ENCODE peak calls at places on chromosomes 4 and X, in four cellular contexts. H, E, F and T are unnamed samples.
A peak's percentile ranks its signal among the peaks of the same experiment; 100 is the strongest.

GRCh38 chrX:133414399-133415275 is 652 bp downstream of the GPC4 start:
- DNase-seq in H (peak; percentile 82), E (no peak), F (peak; percentile 41), T (peak; percentile 92)

GRCh38 chr4:119113033-119113655 is 22.5 kb upstream of the MYOZ2 start:
- DNase-seq in H (no peak), E (peak; percentile 94), F (no peak), T (no peak)

GRCh38 chrX:153861733-153862300 is 24.2 kb downstream of the L1CAM start:
- DNase-seq in H (no peak), E (no peak), F (no peak), T (no peak)

GRCh38 chrX:66046612-66047235 is 6.8 kb upstream of the VSIG4 start:
- DNase-seq in H (no peak), E (no peak), F (no peak), T (no peak)

GRCh38 chr4:38526412-38526811 is 137.6 kb upstream of the KLF3 start:
- DNase-seq in H (no peak), E (no peak), F (no peak), T (no peak)

GRCh38 chr4:109945056-109945455 is 32.4 kb downstream of the EGF start:
- DNase-seq in H (no peak), E (no peak), F (no peak), T (no peak)

GRCh38 chr4:52096048-52096447 is 44.9 kb downstream of the SPATA18 start:
- DNase-seq in H (no peak), E (peak; percentile 48), F (no peak), T (no peak)

GRCh38 chr4:120509222-120509621 is 413.3 kb downstream of the PRDM5 start:
- DNase-seq in H (no peak), E (no peak), F (no peak), T (no peak)

GRCh38 chrX:47030339-47030738 is 47.9 kb upstream of the RGN start:
- DNase-seq in H (no peak), E (peak; percentile 84), F (no peak), T (no peak)

GRCh38 chrX:140526138-140526537 is 21.3 kb upstream of the SOX3 start:
- DNase-seq in H (no peak), E (no peak), F (no peak), T (no peak)
- TF ChIP-seq CTCF in H (no peak), E (no peak), F (no peak), T (peak; percentile 10)

DNA sequence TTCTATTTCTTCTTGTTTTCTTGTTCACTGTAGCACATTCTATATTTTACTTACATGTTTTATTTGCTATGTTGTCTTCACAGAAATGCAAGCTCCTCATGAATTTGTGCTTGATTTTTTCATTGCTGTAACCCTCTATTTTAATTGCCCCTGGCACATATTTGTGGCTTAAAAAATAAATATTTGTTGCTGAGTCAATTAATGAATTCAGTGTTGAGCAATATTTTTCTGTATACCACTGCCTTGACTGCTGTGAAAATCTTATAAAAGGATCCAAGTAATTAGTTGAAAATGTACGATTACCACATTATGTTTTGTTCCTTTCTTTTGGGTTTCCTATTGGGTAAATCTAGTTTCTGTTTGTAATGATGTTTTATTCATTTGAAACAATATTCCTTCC is 68.5 kb downstream of the FAM47A start:
- DNase-seq in H (no peak), E (no peak), F (no peak), T (no peak)
- TF ChIP-seq CTCF in H (no peak), E (no peak), F (no peak), T (no peak)

GRCh38 chr4:142983111-142983510 is 137.0 kb upstream of the INPP4B start:
- DNase-seq in H (no peak), E (no peak), F (no peak), T (no peak)

GRCh38 chr4:142983612-142984011 is 137.5 kb upstream of the INPP4B start:
- DNase-seq in H (no peak), E (no peak), F (no peak), T (no peak)

GRCh38 chr4:142984871-142985585 is 138.9 kb upstream of the INPP4B start:
- DNase-seq in H (no peak), E (peak; percentile 18), F (peak; percentile 13), T (no peak)
- TF ChIP-seq CTCF in H (no peak), E (peak; percentile 43), F (peak; percentile 41), T (peak; percentile 76)

DNA sequence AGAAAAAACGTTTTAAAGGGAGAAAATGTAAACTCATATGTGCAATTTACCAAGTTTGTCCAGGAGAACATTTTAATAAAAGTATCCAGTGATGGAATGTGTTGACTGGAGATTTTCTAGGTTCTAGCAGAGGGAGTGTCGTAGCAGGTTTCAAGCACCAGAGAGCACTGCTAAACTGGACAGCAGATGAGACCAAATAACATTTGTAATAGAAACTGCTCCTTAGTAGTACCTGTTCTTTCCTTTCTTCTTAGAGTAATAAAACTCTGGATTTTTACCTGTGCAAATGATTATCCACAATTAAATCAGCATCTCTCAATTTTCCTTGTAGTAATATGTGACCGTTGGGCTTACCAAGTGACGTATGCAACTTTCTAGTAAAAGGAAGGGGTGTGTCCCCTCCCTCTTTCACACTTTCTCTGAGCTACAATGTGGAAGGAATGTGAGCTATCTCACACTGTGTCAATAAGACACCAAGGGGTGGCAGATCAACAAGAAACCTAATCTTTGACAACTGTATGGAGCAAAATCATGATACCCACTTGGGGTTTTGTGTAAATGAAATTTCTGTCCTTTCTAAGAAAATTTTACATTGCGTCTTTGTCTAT is 9.5 kb downstream of the HPGDS start:
- DNase-seq in H (no peak), E (peak; percentile 15), F (no peak), T (no peak)
- TF ChIP-seq CTCF in H (no peak), E (peak; percentile 35), F (no peak), T (peak; percentile 69)

GRCh38 chr4:18052158-18052557 is 30.6 kb upstream of the LCORL start:
- DNase-seq in H (no peak), E (no peak), F (no peak), T (no peak)

GRCh38 chr4:18051281-18051680 is 29.7 kb upstream of the LCORL start:
- DNase-seq in H (no peak), E (no peak), F (no peak), T (no peak)

GRCh38 chr4:18050448-18050847 is 28.9 kb upstream of the LCORL start:
- DNase-seq in H (no peak), E (no peak), F (no peak), T (no peak)

DNA sequence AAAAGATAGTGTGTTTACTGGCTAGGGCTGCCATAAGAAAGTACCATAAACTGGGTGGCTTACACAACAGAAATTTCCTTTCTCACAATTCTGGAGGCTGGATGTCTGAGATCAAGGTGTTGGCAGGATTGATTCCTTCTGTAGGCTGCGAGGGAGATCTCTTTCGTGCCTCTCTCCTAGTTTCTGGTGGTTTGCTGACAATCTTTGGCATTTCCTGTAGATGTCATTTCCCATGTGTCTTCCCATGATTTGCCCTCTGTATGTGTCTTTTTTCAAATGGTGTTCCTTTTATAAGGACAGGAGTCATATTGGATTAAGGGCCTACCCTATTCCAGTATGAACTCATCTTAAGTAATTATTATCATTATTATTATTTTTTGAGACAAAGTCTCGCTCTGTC is 27.9 kb upstream of the LCORL start:
- DNase-seq in H (no peak), E (no peak), F (no peak), T (no peak)
- TF ChIP-seq CTCF in H (no peak), E (no peak), F (no peak), T (no peak)

GRCh38 chrX:72539822-72540221 is 32.8 kb downstream of the HDAC8 start:
- DNase-seq in H (no peak), E (peak; percentile 7), F (no peak), T (no peak)

GRCh38 chrX:72545990-72546389 is 26.7 kb downstream of the HDAC8 start:
- DNase-seq in H (no peak), E (no peak), F (no peak), T (no peak)

GRCh38 chrX:72536542-72536941 is 36.1 kb downstream of the HDAC8 start:
- DNase-seq in H (no peak), E (peak; percentile 25), F (no peak), T (no peak)

GRCh38 chrX:72540318-72540717 is 32.3 kb downstream of the HDAC8 start:
- DNase-seq in H (no peak), E (peak; percentile 65), F (no peak), T (no peak)
- TF ChIP-seq CTCF in H (no peak), E (peak; percentile 34), F (peak; percentile 10), T (peak; percentile 78)

GRCh38 chr4:6917445-6918241 is 8.0 kb downstream of the TBC1D14 start:
- DNase-seq in H (peak; percentile 92), E (no peak), F (peak; percentile 84), T (no peak)
- TF ChIP-seq CTCF in H (no peak), E (peak; percentile 46), F (peak; percentile 60), T (peak; percentile 68)

DNA sequence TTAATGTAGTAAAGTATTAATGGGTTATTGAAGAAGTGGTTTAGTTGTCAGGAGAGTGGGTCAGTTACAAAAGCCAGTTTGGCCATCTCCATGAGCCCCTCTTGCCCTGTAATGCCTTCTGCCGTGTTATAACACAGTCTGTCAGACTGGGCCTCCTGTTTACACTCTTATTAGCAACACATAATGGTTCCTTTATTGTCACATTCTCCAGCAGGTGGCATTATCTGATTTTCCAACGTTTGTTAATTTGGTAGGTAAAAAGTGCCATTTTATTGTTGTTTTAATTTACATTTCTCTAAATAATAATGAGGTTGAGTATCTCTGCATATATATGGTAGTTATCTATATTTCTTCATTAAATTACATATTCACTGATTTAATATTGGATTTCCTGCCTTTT is 560.8 kb downstream of the FGF13 start:
- DNase-seq in H (no peak), E (no peak), F (no peak), T (no peak)
- TF ChIP-seq CTCF in H (no peak), E (no peak), F (no peak), T (peak; percentile 20)

GRCh38 chrX:30573125-30573524 is 4.4 kb downstream of the TASL start:
- DNase-seq in H (no peak), E (no peak), F (no peak), T (no peak)

GRCh38 chrX:30572004-30572403 is 5.6 kb downstream of the TASL start:
- DNase-seq in H (no peak), E (no peak), F (no peak), T (no peak)

GRCh38 chrX:30572678-30573077 is 4.9 kb downstream of the TASL start:
- DNase-seq in H (no peak), E (no peak), F (no peak), T (no peak)

GRCh38 chrX:30570505-30570904 is 7.1 kb downstream of the TASL start:
- DNase-seq in H (no peak), E (peak; percentile 57), F (no peak), T (no peak)
- TF ChIP-seq CTCF in H (no peak), E (peak; percentile 50), F (peak; percentile 30), T (peak; percentile 91)

DNA sequence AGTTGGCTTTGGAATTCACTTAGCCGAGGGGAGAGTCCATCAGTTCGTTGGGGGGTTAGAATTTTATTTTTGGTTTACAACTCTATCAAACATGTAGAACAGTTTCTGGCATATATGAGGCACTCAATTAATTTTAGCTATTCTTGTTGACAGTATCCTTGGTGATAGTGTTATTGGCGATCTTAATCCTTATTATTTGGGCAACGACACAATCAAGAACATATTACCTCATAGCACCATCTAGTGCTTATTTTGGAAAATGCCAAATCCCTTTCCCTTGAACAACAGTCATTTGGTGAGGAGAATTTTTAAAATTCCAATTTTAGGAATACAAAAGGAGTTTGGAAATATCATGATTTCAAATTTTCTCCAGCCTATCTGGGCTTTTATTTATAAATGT is 17.9 kb upstream of the PGRMC1 start:
- DNase-seq in H (no peak), E (peak; percentile 45), F (no peak), T (no peak)
- TF ChIP-seq CTCF in H (no peak), E (peak; percentile 52), F (peak; percentile 26), T (peak; percentile 80)